ENCODE peak calls at places on chromosomes 3 and 15, in nine cellular contexts. B, K, U, P, C, T, J, I and F are unnamed samples.

GRCh38 chr15:77224352-77224751 is 153.4 kb upstream of the TSPAN3 start:
- DNase-seq in B (no peak), K (no peak), U (no peak), P (no peak), C (no peak), T (no peak), J (no peak), I (no peak), F (peak)

GRCh38 chr3:126446301-126446700 is 29.4 kb downstream of the ZXDC start:
- DNase-seq in B (no peak), K (peak), U (no peak), P (no peak), C (no peak), T (no peak), J (no peak), I (no peak), F (no peak)

GRCh38 chr3:114608293-114608692 is 314.5 kb downstream of the TIGIT start:
- DNase-seq in B (no peak), K (no peak), U (no peak), P (no peak), C (no peak), T (no peak), J (no peak), I (peak), F (no peak)

GRCh38 chr3:128849776-128850542 is 29.5 kb upstream of the ACAD9 start:
- DNase-seq in B (no peak), K (peak), U (no peak), P (no peak), C (peak), T (no peak), J (no peak), I (no peak), F (no peak)

GRCh38 chr3:115695081-115695480 is 71.8 kb downstream of the GAP43 start:
- DNase-seq in B (no peak), K (no peak), U (no peak), P (no peak), C (no peak), T (no peak), J (no peak), I (peak), F (no peak)

GRCh38 chr3:197171481-197172067 is 126.8 kb downstream of the DLG1 start:
- DNase-seq in B (no peak), K (no peak), U (no peak), P (no peak), C (no peak), T (no peak), J (peak), I (no peak), F (no peak)

GRCh38 chr3:9912294-9912935 is 4.5 kb upstream of the IL17RC start:
- DNase-seq in B (no peak), K (no peak), U (no peak), P (no peak), C (no peak), T (no peak), J (no peak), I (peak), F (no peak)

GRCh38 chr15:89904519-89904918 is 8.2 kb downstream of the ARPIN start:
- DNase-seq in B (no peak), K (no peak), U (no peak), P (no peak), C (no peak), T (no peak), J (no peak), I (no peak), F (no peak)

GRCh38 chr3:73431136-73431933 is 193.4 kb downstream of the PDZRN3 start:
- DNase-seq in B (no peak), K (no peak), U (no peak), P (no peak), C (peak), T (no peak), J (peak), I (no peak), F (no peak)

GRCh38 chr15:75685195-75685594 is 27.5 kb downstream of the CSPG4 start:
- DNase-seq in B (no peak), K (no peak), U (no peak), P (no peak), C (no peak), T (no peak), J (no peak), I (no peak), F (no peak)

GRCh38 chr3:5806192-5806591 is 618.7 kb downstream of the EDEM1 start:
- DNase-seq in B (no peak), K (peak), U (no peak), P (no peak), C (no peak), T (no peak), J (peak), I (no peak), F (no peak)

GRCh38 chr3:188583476-188584161 is 429.7 kb downstream of the LPP start:
- DNase-seq in B (no peak), K (no peak), U (no peak), P (no peak), C (no peak), T (no peak), J (no peak), I (no peak), F (no peak)

GRCh38 chr15:73387507-73388255 is 18.9 kb upstream of the HCN4 start:
- DNase-seq in B (no peak), K (no peak), U (no peak), P (no peak), C (no peak), T (no peak), J (no peak), I (peak), F (no peak)

GRCh38 chr3:123094492-123094891 is 27.7 kb downstream of the PDIA5 start:
- DNase-seq in B (no peak), K (no peak), U (no peak), P (no peak), C (no peak), T (no peak), J (no peak), I (no peak), F (no peak)

GRCh38 chr3:111732248-111732879 is 126.7 kb upstream of the PHLDB2 start:
- DNase-seq in B (no peak), K (no peak), U (no peak), P (no peak), C (no peak), T (no peak), J (peak), I (peak), F (no peak)

GRCh38 chr3:136802481-136802996 is 16.4 kb upstream of the SLC35G2 start:
- DNase-seq in B (peak), K (no peak), U (no peak), P (no peak), C (no peak), T (no peak), J (peak), I (peak), F (no peak)

GRCh38 chr3:126459763-126460127 is 15.9 kb downstream of the ZXDC start:
- DNase-seq in B (no peak), K (no peak), U (no peak), P (no peak), C (no peak), T (no peak), J (no peak), I (no peak), F (no peak)

GRCh38 chr15:93656041-93656440 is 567.0 kb upstream of the RGMA start:
- DNase-seq in B (no peak), K (no peak), U (no peak), P (no peak), C (no peak), T (no peak), J (no peak), I (peak), F (no peak)

GRCh38 chr3:183592820-183593219 is 37.3 kb upstream of the KLHL6 start:
- DNase-seq in B (no peak), K (no peak), U (no peak), P (no peak), C (no peak), T (no peak), J (no peak), I (no peak), F (no peak)

GRCh38 chr15:48400086-48400485 is 68.9 kb downstream of the DUT start:
- DNase-seq in B (no peak), K (no peak), U (no peak), P (no peak), C (no peak), T (no peak), J (no peak), I (no peak), F (no peak)

GRCh38 chr3:87135412-87135811 is 91.7 kb upstream of the CHMP2B start:
- DNase-seq in B (no peak), K (no peak), U (no peak), P (no peak), C (no peak), T (no peak), J (no peak), I (no peak), F (no peak)

GRCh38 chr3:14590594-14590993 is 50.5 kb upstream of the GRIP2 start:
- DNase-seq in B (no peak), K (no peak), U (no peak), P (no peak), C (no peak), T (no peak), J (peak), I (no peak), F (no peak)

GRCh38 chr3:134363381-134363755 is 10.9 kb downstream of the AMOTL2 start:
- DNase-seq in B (peak), K (no peak), U (no peak), P (no peak), C (no peak), T (no peak), J (no peak), I (no peak), F (no peak)

GRCh38 chr3:29100292-29100691 is 180.6 kb upstream of the RBMS3 start:
- DNase-seq in B (no peak), K (no peak), U (no peak), P (no peak), C (no peak), T (no peak), J (no peak), I (no peak), F (no peak)

GRCh38 chr3:67000006-67000405 is 1.9 kb downstream of the KBTBD8 start:
- DNase-seq in B (peak), K (no peak), U (no peak), P (no peak), C (no peak), T (no peak), J (no peak), I (peak), F (no peak)

GRCh38 chr3:73784647-73785420 is 160.1 kb upstream of the PDZRN3 start:
- DNase-seq in B (peak), K (no peak), U (no peak), P (no peak), C (no peak), T (no peak), J (peak), I (no peak), F (no peak)

GRCh38 chr15:60899322-60899966 is 329.7 kb downstream of the RORA start:
- DNase-seq in B (no peak), K (no peak), U (no peak), P (no peak), C (no peak), T (no peak), J (no peak), I (no peak), F (no peak)

GRCh38 chr3:19226516-19226915 is 78.2 kb downstream of the KCNH8 start:
- DNase-seq in B (no peak), K (no peak), U (no peak), P (no peak), C (no peak), T (no peak), J (no peak), I (no peak), F (no peak)

GRCh38 chr3:177478170-177478859 is 281.0 kb upstream of the TBL1XR1 start:
- DNase-seq in B (no peak), K (peak), U (no peak), P (no peak), C (no peak), T (no peak), J (peak), I (peak), F (no peak)